ENCODE peak calls at places on chromosomes 6 and 20, in seven cellular contexts. J is HCT116, G is NB4, B is H1, L is WTC11, W is A549, R is GM12878. X is an unnamed sample.

GRCh38 chr20:58231678-58232077 is 3.2 kb upstream of the ANKRD60 start:
- DNase-seq in J (no peak), G (no peak), B (no peak), L (no peak), W (no peak), R (no peak), X (no peak)

GRCh38 chr6:16805190-16805860 is 44.1 kb upstream of the ATXN1 start:
- DNase-seq in J (no peak), G (no peak), B (no peak), L (no peak), W (no peak), R (no peak), X (no peak)

GRCh38 chr20:36472656-36473071 is 68.7 kb upstream of the MYL9 start:
- DNase-seq in J (peak), G (no peak), B (peak), L (peak), W (peak), R (no peak), X (no peak)

GRCh38 chr6:75230484-75231325 is 12.9 kb downstream of the COX7A2 start:
- DNase-seq in J (peak), G (peak), B (no peak), L (peak), W (peak), R (no peak), X (peak)

GRCh38 chr6:113371106-113371505 is 486.0 kb upstream of the MARCKS start:
- DNase-seq in J (no peak), G (no peak), B (no peak), L (no peak), W (no peak), R (no peak), X (no peak)

GRCh38 chr6:50025258-50025657 is 3.5 kb upstream of the DEFB110 start:
- DNase-seq in J (no peak), G (no peak), B (no peak), L (no peak), W (no peak), R (no peak), X (no peak)

GRCh38 chr6:56374841-56375369 is 127.5 kb upstream of the COL21A1 start:
- DNase-seq in J (no peak), G (no peak), B (no peak), L (no peak), W (no peak), R (no peak), X (no peak)

GRCh38 chr20:7291946-7292345 is 524.5 kb downstream of the BMP2 start:
- DNase-seq in J (no peak), G (no peak), B (no peak), L (no peak), W (no peak), R (no peak), X (no peak)

GRCh38 chr6:142682985-142683384 is 262.0 kb downstream of the HIVEP2 start:
- DNase-seq in J (no peak), G (no peak), B (no peak), L (no peak), W (no peak), R (no peak), X (no peak)

GRCh38 chr20:25058051-25058796 is at the start of gene ACSS1:
- DNase-seq in J (no peak), G (peak), B (peak), L (peak), W (peak), R (peak), X (peak)

GRCh38 chr20:37729452-37729851 is 35.6 kb downstream of the CTNNBL1 start:
- DNase-seq in J (no peak), G (no peak), B (no peak), L (no peak), W (no peak), R (no peak), X (no peak)

GRCh38 chr6:53301801-53302537 is 46.8 kb downstream of the ELOVL5 start:
- DNase-seq in J (no peak), G (no peak), B (no peak), L (no peak), W (no peak), R (no peak), X (peak)

GRCh38 chr20:40134176-40134575 is 554.9 kb downstream of the MAFB start:
- DNase-seq in J (no peak), G (no peak), B (no peak), L (no peak), W (no peak), R (no peak), X (no peak)

GRCh38 chr6:81892911-81893310 is 140.4 kb upstream of the TENT5A start:
- DNase-seq in J (no peak), G (no peak), B (no peak), L (no peak), W (no peak), R (no peak), X (no peak)

DNA sequence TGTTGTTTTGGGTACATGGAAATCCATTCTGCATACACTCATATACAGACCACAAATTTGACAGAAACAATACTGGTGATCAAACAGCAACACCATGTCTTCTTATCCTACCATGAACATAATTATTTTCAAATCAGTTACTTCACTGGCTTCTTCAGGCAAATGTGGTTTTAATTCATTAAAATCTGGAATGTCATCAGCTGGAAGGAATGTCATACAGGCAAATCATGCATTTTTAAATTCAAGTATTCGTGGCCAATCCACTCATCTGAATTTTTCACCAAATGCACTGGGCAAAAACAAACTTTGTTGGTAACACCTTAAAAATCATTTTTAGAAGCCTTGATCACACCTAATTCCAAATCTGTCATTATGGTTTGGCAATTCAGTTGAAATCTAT is 59.3 kb downstream of the KIF6 start:
- DNase-seq in J (no peak), G (no peak), B (no peak), L (no peak), W (no peak), R (no peak), X (no peak)
- TF ChIP-seq MAX in J (no peak), G (no peak), B (no peak), L (no peak), W (no peak), R (no peak), X (no peak)

GRCh38 chr6:98834060-98835031 is at the start of gene POU3F2:
- DNase-seq in J (no peak), G (peak), B (peak), L (peak), W (peak), R (no peak), X (peak)
- TF ChIP-seq MAX in J (no peak), G (no peak), B (peak), L (peak), W (peak), R (no peak), X (no peak)

GRCh38 chr6:3938715-3939376 is 89.7 kb downstream of the FAM50B start:
- DNase-seq in J (no peak), G (no peak), B (no peak), L (no peak), W (no peak), R (no peak), X (no peak)
- TF ChIP-seq MAX in J (no peak), G (no peak), B (no peak), L (no peak), W (no peak), R (no peak), X (no peak)

DNA sequence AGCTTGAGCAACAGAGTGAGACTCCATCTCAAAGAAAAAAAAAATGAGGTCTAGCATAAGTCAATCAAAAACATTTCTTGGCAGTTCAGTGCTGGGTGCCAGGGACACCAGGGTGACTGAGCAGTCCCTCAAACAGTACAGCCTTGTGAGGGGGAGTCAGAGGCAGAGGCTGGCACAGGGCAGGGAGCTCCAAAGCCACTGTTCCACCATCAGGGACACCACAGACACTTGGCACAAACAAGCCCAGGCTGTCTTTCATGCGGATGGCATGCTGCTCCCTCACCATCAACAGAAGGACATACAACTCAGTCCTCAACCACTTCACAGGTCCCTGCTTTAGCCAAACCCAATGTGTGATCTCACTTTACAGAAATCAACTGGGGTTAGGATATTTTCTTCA is 36.0 kb upstream of the GRM4 start:
- DNase-seq in J (no peak), G (peak), B (no peak), L (no peak), W (no peak), R (no peak), X (no peak)
- TF ChIP-seq MAX in J (no peak), G (no peak), B (no peak), L (no peak), W (no peak), R (no peak), X (no peak)

GRCh38 chr6:117480651-117481050 is 1.8 kb upstream of the DCBLD1 start:
- DNase-seq in J (no peak), G (no peak), B (no peak), L (no peak), W (no peak), R (no peak), X (no peak)

GRCh38 chr6:117481926-117482239 is 591 bp upstream of the DCBLD1 start:
- DNase-seq in J (no peak), G (no peak), B (no peak), L (no peak), W (no peak), R (no peak), X (no peak)

GRCh38 chr6:117481278-117481925 is 1.1 kb upstream of the DCBLD1 start:
- DNase-seq in J (no peak), G (peak), B (peak), L (peak), W (no peak), R (no peak), X (no peak)

GRCh38 chr6:117478853-117479231 is 3.6 kb upstream of the DCBLD1 start:
- DNase-seq in J (no peak), G (no peak), B (no peak), L (no peak), W (no peak), R (no peak), X (no peak)

GRCh38 chr6:117477988-117478852 is 4.3 kb upstream of the DCBLD1 start:
- DNase-seq in J (no peak), G (peak), B (no peak), L (peak), W (no peak), R (no peak), X (peak)
- TF ChIP-seq MAX in J (no peak), G (no peak), B (no peak), L (no peak), W (no peak), R (no peak), X (no peak)

GRCh38 chr20:63473555-63474449 is 1.3 kb upstream of the KCNQ2 start:
- DNase-seq in J (no peak), G (peak), B (no peak), L (no peak), W (no peak), R (no peak), X (no peak)

GRCh38 chr20:63477944-63478343 is 5.5 kb upstream of the KCNQ2 start:
- DNase-seq in J (no peak), G (no peak), B (no peak), L (no peak), W (no peak), R (no peak), X (no peak)

GRCh38 chr20:63477061-63477616 is 4.7 kb upstream of the KCNQ2 start:
- DNase-seq in J (no peak), G (no peak), B (no peak), L (no peak), W (no peak), R (no peak), X (no peak)

GRCh38 chr20:63472862-63473390 is 471 bp upstream of the KCNQ2 start:
- DNase-seq in J (no peak), G (no peak), B (no peak), L (no peak), W (no peak), R (no peak), X (no peak)

DNA sequence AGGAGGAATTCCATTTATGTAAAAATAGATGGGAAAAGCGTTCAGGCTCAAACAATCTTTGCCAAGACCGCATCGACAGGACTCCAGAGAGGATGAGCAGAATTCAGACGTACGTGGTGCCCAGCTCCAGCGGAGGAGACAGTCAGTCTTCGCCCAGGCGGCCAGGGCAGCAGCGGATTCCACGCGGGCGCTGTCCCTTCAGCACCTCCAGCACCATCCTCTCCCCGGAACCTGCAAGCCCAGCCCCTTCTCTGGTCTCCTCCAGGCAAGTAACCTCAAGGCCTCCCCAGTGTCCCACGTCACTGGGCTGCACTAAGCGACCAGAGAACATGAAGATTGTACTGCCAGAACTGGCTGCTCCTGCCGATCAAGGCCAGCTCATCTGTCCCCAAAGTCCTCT is 2.8 kb upstream of the KCNQ2 start:
- DNase-seq in J (no peak), G (peak), B (no peak), L (peak), W (no peak), R (no peak), X (no peak)
- TF ChIP-seq MAX in J (no peak), G (no peak), B (peak), L (no peak), W (no peak), R (no peak), X (no peak)

GRCh38 chr6:106125925-106126435 is 39.8 kb downstream of the PRDM1 start:
- DNase-seq in J (no peak), G (peak), B (no peak), L (no peak), W (no peak), R (peak), X (no peak)
- TF ChIP-seq MAX in J (no peak), G (no peak), B (no peak), L (no peak), W (no peak), R (no peak), X (no peak)

GRCh38 chr6:33761922-33762629 is 15.4 kb upstream of the IP6K3 start:
- DNase-seq in J (no peak), G (peak), B (peak), L (peak), W (peak), R (no peak), X (peak)
- TF ChIP-seq MAX in J (no peak), G (peak), B (peak), L (no peak), W (no peak), R (no peak), X (no peak)

DNA sequence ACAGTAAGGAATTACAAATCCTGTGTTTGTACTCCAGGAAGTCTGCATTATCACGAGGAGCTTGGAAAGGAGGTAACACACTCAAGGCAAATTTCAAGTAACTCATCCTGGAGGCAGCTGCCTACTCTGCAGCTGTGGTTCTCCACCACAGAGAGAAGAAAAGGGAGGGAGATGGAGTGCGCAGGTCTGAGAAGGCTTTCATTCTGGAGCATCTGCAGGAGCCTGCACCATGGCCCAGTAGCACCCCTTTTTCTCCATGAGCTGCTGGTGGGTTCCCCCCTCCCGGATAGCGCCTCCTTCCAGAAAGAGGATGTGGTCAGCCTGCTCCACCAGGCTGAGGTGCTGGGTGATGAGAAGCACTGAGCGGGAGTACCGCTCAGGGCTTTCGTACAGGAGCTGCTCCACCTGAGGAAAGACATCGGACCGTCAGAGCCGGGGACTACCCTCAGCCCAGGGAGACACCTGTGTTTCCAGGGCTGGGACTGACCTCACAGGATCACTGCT is 1.6 kb upstream of the PSMB8 start:
- DNase-seq in J (no peak), G (peak), B (no peak), L (no peak), W (no peak), R (no peak), X (no peak)
- TF ChIP-seq MAX in J (no peak), G (peak), B (no peak), L (no peak), W (no peak), R (no peak), X (no peak)

DNA sequence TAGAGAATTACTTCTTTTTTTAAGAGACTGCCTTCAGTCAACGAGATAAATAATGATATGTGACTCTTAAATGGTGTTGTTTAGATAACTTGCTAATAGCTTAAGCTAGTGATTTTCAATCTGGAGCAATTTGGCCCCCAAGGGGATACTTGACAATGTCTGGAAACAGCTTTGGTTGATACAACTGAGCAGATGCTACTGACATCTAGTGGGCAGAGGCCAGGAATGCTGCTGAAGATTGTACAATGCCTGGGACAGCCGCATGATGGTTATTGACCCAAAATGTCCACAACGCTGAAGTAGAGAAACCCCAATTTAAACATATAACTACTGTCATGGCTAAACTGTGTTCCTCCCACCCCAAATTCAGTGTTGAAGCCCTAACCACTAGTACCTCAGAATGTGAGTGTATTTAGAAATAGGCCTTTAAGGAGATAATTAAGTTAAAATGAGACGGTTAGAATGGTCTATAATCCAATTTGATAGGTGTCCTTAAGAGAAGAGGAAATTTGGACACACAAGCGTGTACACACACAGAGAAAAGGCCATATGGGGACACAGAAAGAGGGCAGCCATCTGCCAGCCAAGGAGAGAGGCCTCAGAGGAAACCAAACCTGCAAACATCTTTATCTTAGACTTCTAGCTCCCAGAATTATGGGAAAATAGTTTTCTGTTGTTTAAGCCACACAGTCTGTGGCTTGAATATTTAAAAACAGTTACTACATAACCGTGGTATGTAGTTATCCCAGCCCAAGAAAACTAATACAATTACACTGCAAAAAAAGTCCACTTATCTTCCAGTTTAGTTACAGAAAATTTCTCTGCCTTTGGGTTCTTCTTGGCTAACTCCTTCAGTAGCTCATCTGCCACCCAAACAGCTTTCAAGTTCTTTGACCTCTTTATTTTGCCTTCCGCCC is 22.2 kb downstream of the RWDD2A start:
- DNase-seq in J (peak), G (peak), B (no peak), L (peak), W (peak), R (peak), X (peak)
- TF ChIP-seq MAX in J (no peak), G (peak), B (no peak), L (no peak), W (no peak), R (no peak), X (no peak)